ENCODE peak calls at places on chromosomes 7 and 10, in four cellular contexts. D is iris pigment epithelial cell, G is skeletal muscle cell, L is OCI-M1. W is an unnamed sample.

GRCh38 chr10:23194966-23195845 is 3.1 kb downstream of the PTF1A start:
- DNase-seq in D (no peak), G (no peak), L (no peak), W (no peak)

GRCh38 chr7:112538859-112539258 is 58.1 kb downstream of the LSMEM1 start:
- DNase-seq in D (no peak), G (no peak), L (peak), W (no peak)

GRCh38 chr10:31724296-31724695 is 204.3 kb downstream of the ARHGAP12 start:
- DNase-seq in D (no peak), G (no peak), L (no peak), W (no peak)

GRCh38 chr10:57699944-57700343 is 567.8 kb downstream of the IPMK start:
- DNase-seq in D (peak), G (no peak), L (peak), W (no peak)

GRCh38 chr10:97547889-97548485 is 24.6 kb upstream of the ANKRD2 start:
- DNase-seq in D (no peak), G (no peak), L (no peak), W (no peak)

GRCh38 chr10:69329721-69330178 is 51.5 kb downstream of the HK1 start:
- DNase-seq in D (no peak), G (no peak), L (no peak), W (no peak)

GRCh38 chr7:144842377-144842851 is 6.6 kb upstream of the TPK1 start:
- DNase-seq in D (peak), G (no peak), L (peak), W (no peak)

GRCh38 chr7:84492565-84493034 is 298.0 kb upstream of the SEMA3A start:
- DNase-seq in D (no peak), G (no peak), L (no peak), W (no peak)

GRCh38 chr10:63703113-63703670 is 182.0 kb downstream of the REEP3 start:
- DNase-seq in D (peak), G (no peak), L (peak), W (no peak)